ENCODE peak calls at places on chromosomes 11 and 22, in four cellular contexts. B is cardiac fibroblast; R is CD8-positive, alpha-beta T cell; M is OCI-LY7. O is an unnamed sample.
A peak's percentile ranks its signal among the peaks of the same experiment; 100 is the strongest.

GRCh38 chr11:93013646-93014045 is 44.2 kb downstream of the MTNR1B start:
- DNase-seq in B (no peak), R (no peak), M (no peak), O (no peak)

GRCh38 chr11:101880208-101880607 is 34.6 kb upstream of the CEP126 start:
- DNase-seq in B (peak; percentile 85), R (no peak), M (peak; percentile 61), O (no peak)

GRCh38 chr22:43407591-43407990 is 4.2 kb upstream of the MPPED1 start:
- DNase-seq in B (no peak), R (no peak), M (no peak), O (no peak)

GRCh38 chr11:35144103-35144741 is 5.3 kb downstream of the CD44 start:
- DNase-seq in B (peak; percentile 62), R (peak; percentile 77), M (peak; percentile 81), O (no peak)

GRCh38 chr22:24894220-24894975 is 52.1 kb downstream of the LHFPL7 start:
- DNase-seq in B (peak; percentile 96), R (no peak), M (no peak), O (no peak)

GRCh38 chr11:67494371-67495233 is 10.6 kb downstream of the PITPNM1 start:
- DNase-seq in B (no peak), R (no peak), M (no peak), O (no peak)

GRCh38 chr11:8754241-8754640 is 71.6 kb downstream of the RPL27A start:
- DNase-seq in B (peak; percentile 56), R (no peak), M (no peak), O (no peak)

GRCh38 chr11:60657880-60658279 is 41.5 kb upstream of the MS4A8 start:
- DNase-seq in B (no peak), R (no peak), M (no peak), O (no peak)

GRCh38 chr11:45803981-45804805 is 756 bp upstream of the SLC35C1 start:
- DNase-seq in B (peak; percentile 64), R (peak; percentile 60), M (peak; percentile 54), O (peak; percentile 83)

GRCh38 chr22:39920134-39920743 is 19.4 kb downstream of the GRAP2 start:
- DNase-seq in B (no peak), R (peak; percentile 65), M (no peak), O (no peak)

GRCh38 chr11:15852179-15852578 is 504.2 kb downstream of the SOX6 start:
- DNase-seq in B (no peak), R (no peak), M (no peak), O (no peak)

GRCh38 chr11:128021304-128022006 is 565.9 kb downstream of the ETS1 start:
- DNase-seq in B (peak; percentile 41), R (no peak), M (no peak), O (no peak)

GRCh38 chr11:84019576-84020194 is 733.5 kb upstream of the CCDC90B start:
- DNase-seq in B (peak; percentile 20), R (no peak), M (no peak), O (no peak)

GRCh38 chr11:102367364-102367763 is 20.4 kb downstream of the BIRC2 start:
- DNase-seq in B (peak; percentile 59), R (no peak), M (peak; percentile 63), O (no peak)

GRCh38 chr11:46388619-46389449 is 2.7 kb downstream of the CHRM4 start:
- DNase-seq in B (no peak), R (no peak), M (no peak), O (no peak)

GRCh38 chr22:41487037-41487963 is 18.4 kb downstream of the ACO2 start:
- DNase-seq in B (peak; percentile 26), R (no peak), M (no peak), O (no peak)

GRCh38 chr11:62842171-62842717 is 2.9 kb upstream of the WDR74 start:
- DNase-seq in B (peak; percentile 26), R (peak; percentile 31), M (peak; percentile 63), O (no peak)

GRCh38 chr11:61724437-61724836 is 28.0 kb upstream of the MYRF start:
- DNase-seq in B (no peak), R (no peak), M (no peak), O (no peak)

GRCh38 chr11:71396548-71397123 is 51.6 kb downstream of the DHCR7 start:
- DNase-seq in B (no peak), R (no peak), M (no peak), O (no peak)

GRCh38 chr11:82823635-82824614 is 76.3 kb downstream of the PRCP start:
- DNase-seq in B (peak; percentile 1), R (no peak), M (peak; percentile 57), O (no peak)

GRCh38 chr11:17157773-17158172 is 50.0 kb downstream of the PIK3C2A start:
- DNase-seq in B (no peak), R (no peak), M (no peak), O (no peak)

GRCh38 chr11:12675951-12676711 is 1.9 kb downstream of the TEAD1 start:
- DNase-seq in B (peak; percentile 62), R (no peak), M (peak; percentile 25), O (no peak)

GRCh38 chr22:44988671-44989070 is 21.1 kb downstream of the PHF21B start:
- DNase-seq in B (no peak), R (no peak), M (no peak), O (no peak)

GRCh38 chr22:35359380-35360065 is 21.4 kb upstream of the HMOX1 start:
- DNase-seq in B (no peak), R (no peak), M (no peak), O (no peak)

GRCh38 chr11:32334822-32335221 is 100.5 kb downstream of the WT1 start:
- DNase-seq in B (no peak), R (no peak), M (no peak), O (no peak)

GRCh38 chr22:31583861-31584485 is 78.0 kb downstream of the PISD start:
- DNase-seq in B (no peak), R (no peak), M (no peak), O (no peak)

GRCh38 chr22:23122992-23123803 is 18.6 kb downstream of the RSPH14 start:
- DNase-seq in B (no peak), R (no peak), M (no peak), O (no peak)

GRCh38 chr22:48239461-48240164 is 1477.2 kb downstream of the TBC1D22A start:
- DNase-seq in B (no peak), R (no peak), M (no peak), O (no peak)

GRCh38 chr11:28981331-28981865 is 873.2 kb downstream of the METTL15 start:
- DNase-seq in B (peak; percentile 35), R (no peak), M (no peak), O (no peak)

GRCh38 chr22:50178471-50178864 is 7.2 kb upstream of the TRABD start:
- DNase-seq in B (no peak), R (no peak), M (no peak), O (no peak)

GRCh38 chr11:64165482-64165841 is 451 bp downstream of the MACROD1 start:
- DNase-seq in B (no peak), R (no peak), M (peak; percentile 18), O (no peak)

GRCh38 chr11:59556883-59557205 is 45.5 kb downstream of the OR4D9 start:
- DNase-seq in B (no peak), R (no peak), M (no peak), O (no peak)

GRCh38 chr11:76241243-76242000 is 35.1 kb upstream of the WNT11 start:
- DNase-seq in B (no peak), R (no peak), M (no peak), O (no peak)

GRCh38 chr11:59243633-59244032 is 30.9 kb upstream of the MPEG1 start:
- DNase-seq in B (no peak), R (no peak), M (no peak), O (no peak)

GRCh38 chr11:69454018-69454417 is 27.4 kb upstream of the LINC01488 start:
- DNase-seq in B (no peak), R (no peak), M (no peak), O (no peak)

GRCh38 chr11:69451289-69451688 is 30.2 kb upstream of the LINC01488 start:
- DNase-seq in B (no peak), R (no peak), M (no peak), O (no peak)

GRCh38 chr11:69453151-69453550 is 28.3 kb upstream of the LINC01488 start:
- DNase-seq in B (no peak), R (no peak), M (no peak), O (no peak)

GRCh38 chr11:69450857-69451220 is 30.6 kb upstream of the LINC01488 start:
- DNase-seq in B (no peak), R (no peak), M (no peak), O (no peak)

GRCh38 chr11:69452589-69452988 is 28.9 kb upstream of the LINC01488 start:
- DNase-seq in B (no peak), R (peak; percentile 9), M (no peak), O (no peak)
- TF ChIP-seq CTCF in B (no peak), R (no peak), M (no peak), O (no peak)

GRCh38 chr11:112958670-112959069 is 2.5 kb upstream of the NCAM1 start:
- DNase-seq in B (peak; percentile 40), R (no peak), M (no peak), O (no peak)
- TF ChIP-seq CTCF in B (no peak), R (no peak), M (no peak), O (peak; percentile 27)

DNA sequence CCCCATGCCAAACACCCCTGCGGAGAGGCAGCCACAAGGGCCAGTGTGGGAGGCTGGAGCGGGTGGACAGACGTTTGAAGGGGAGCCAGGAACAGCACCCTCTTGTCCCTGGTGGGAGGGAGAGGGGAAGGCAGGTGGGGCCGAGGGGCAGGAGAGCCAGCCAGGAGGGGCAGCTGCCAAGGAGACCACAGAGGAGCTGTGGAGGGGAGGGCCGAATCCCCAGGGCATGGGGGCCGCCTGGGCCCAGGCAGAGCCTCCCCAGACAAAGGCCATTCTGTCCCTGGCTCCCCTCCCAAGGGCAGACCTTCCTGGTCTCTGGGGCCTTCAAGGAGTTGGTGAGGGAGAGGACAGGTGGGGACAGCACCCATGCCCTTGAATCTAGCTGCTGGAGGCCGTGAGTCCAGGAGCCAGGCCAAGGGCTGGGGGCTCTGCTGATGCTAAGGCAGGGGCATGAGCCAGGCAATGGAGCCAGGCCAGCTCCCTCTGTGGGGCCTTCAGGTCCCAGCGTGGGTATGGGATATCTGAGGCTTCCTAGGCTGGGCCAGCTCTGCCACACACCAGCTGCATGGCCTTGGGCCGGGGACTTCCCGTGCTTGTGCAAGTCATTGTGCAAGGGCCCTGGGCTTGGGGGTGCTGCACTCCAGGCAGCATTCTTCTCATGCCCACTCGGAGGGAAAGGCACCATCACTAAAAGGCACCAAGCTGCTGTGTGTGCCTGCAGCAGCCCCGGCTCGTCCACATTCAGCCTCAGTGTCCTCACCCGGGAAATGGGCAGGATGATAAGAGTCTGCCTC is 11.4 kb downstream of the EMID1 start:
- DNase-seq in B (peak; percentile 56), R (no peak), M (no peak), O (no peak)
- TF ChIP-seq CTCF in B (no peak), R (no peak), M (no peak), O (no peak)

DNA sequence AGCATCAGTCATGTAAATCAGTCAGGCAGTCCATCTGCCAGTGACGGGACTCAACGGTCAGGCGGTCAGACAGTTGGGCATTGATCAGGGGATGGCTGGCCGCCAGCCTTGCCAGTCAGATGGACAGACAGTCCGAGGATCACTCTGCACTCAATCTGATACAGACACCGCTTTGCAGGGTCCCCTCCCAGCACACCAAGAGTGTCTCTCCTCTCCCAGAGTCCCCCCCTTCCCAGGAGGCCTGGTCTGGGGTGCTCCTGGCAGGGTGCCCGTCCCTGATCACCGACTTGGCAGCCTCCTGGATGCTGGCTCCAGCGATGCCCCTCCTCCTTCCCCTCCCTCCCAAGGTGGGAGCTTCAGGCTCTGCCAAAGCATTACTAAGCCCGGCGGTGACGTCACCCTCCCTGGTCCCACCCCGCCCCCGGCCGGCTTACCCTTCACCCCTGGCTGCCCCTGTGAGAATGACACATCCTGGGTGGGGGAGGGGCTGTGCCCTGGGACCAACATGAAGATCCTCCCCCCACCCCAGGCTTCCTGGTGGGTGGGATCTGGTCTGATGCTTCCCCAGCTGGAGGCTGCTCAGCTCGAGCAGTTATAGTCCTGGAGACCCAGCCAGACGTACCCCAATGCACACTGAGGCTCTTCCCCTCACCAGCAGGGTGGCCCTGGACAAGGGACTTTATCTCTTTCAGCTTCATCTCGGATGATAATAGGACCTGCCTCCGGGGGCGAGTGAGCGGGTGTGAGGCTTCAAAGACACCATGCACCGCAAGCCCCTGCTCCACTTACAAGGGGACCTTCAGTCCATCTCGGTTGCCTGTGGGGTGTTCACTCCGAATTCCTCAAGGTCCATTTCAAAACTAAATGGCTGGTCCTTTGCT is 69.2 kb downstream of the CD82 start:
- DNase-seq in B (peak; percentile 71), R (peak; percentile 36), M (peak; percentile 24), O (peak; percentile 81)
- TF ChIP-seq CTCF in B (no peak), R (no peak), M (no peak), O (no peak)

O was measured in mesothelial cell of epicardium.